ENCODE peak calls at places on chromosomes 12 and 14, in four cellular contexts. One of them, this sample, is unnamed.

GRCh38 chr12:48982397-48983080 is 4.4 kb downstream of the WNT1 start:
- DNase-seq in astrocyte: no peak
- DNase-seq in kidney epithelial cell: no peak
- DNase-seq in cardiac muscle cell: no peak
- DNase-seq in this sample: no peak

GRCh38 chr12:55899035-55899434 is 28.7 kb downstream of the PYM1 start:
- DNase-seq in astrocyte: peak; percentile 52
- DNase-seq in kidney epithelial cell: no peak
- DNase-seq in cardiac muscle cell: no peak
- DNase-seq in this sample: no peak

GRCh38 chr12:171743-172705 is 41.9 kb downstream of the SLC6A12 start:
- DNase-seq in astrocyte: no peak
- DNase-seq in kidney epithelial cell: no peak
- DNase-seq in cardiac muscle cell: no peak
- DNase-seq in this sample: no peak

GRCh38 chr12:53221203-53222076 is 10.6 kb downstream of the RARG start:
- DNase-seq in astrocyte: peak; percentile 31
- DNase-seq in kidney epithelial cell: no peak
- DNase-seq in cardiac muscle cell: peak; percentile 85
- DNase-seq in this sample: peak; percentile 88

GRCh38 chr14:53996041-53996440 is 39.4 kb upstream of the BMP4 start:
- DNase-seq in astrocyte: no peak
- DNase-seq in kidney epithelial cell: no peak
- DNase-seq in cardiac muscle cell: no peak
- DNase-seq in this sample: no peak

GRCh38 chr14:22545842-22546721 is 42.9 kb downstream of the DAD1 start:
- DNase-seq in astrocyte: peak; percentile 86
- DNase-seq in kidney epithelial cell: no peak
- DNase-seq in cardiac muscle cell: no peak
- DNase-seq in this sample: no peak

GRCh38 chr12:123681605-123682004 is 10.7 kb downstream of the TCTN2 start:
- DNase-seq in astrocyte: no peak
- DNase-seq in kidney epithelial cell: no peak
- DNase-seq in cardiac muscle cell: no peak
- DNase-seq in this sample: peak; percentile 31

GRCh38 chr12:120668091-120668796 is 18.7 kb upstream of the MLEC start:
- DNase-seq in astrocyte: no peak
- DNase-seq in kidney epithelial cell: no peak
- DNase-seq in cardiac muscle cell: no peak
- DNase-seq in this sample: no peak

GRCh38 chr12:7162691-7163114 is 26.8 kb upstream of the PEX5 start:
- DNase-seq in astrocyte: no peak
- DNase-seq in kidney epithelial cell: no peak
- DNase-seq in cardiac muscle cell: peak; percentile 65
- DNase-seq in this sample: no peak

GRCh38 chr14:24060443-24060842 is 8.6 kb downstream of the CARMIL3 start:
- DNase-seq in astrocyte: no peak
- DNase-seq in kidney epithelial cell: no peak
- DNase-seq in cardiac muscle cell: no peak
- DNase-seq in this sample: no peak

GRCh38 chr12:127351481-127352010 is 915.4 kb upstream of the TMEM132C start:
- DNase-seq in astrocyte: no peak
- DNase-seq in kidney epithelial cell: no peak
- DNase-seq in cardiac muscle cell: no peak
- DNase-seq in this sample: no peak

GRCh38 chr14:88604213-88604612 is 41.4 kb downstream of the ZC3H14 start:
- DNase-seq in astrocyte: no peak
- DNase-seq in kidney epithelial cell: no peak
- DNase-seq in cardiac muscle cell: no peak
- DNase-seq in this sample: no peak

GRCh38 chr14:49559979-49560768 is 26.0 kb downstream of the RPS29 start:
- DNase-seq in astrocyte: no peak
- DNase-seq in kidney epithelial cell: no peak
- DNase-seq in cardiac muscle cell: no peak
- DNase-seq in this sample: no peak

GRCh38 chr14:86787782-86788181 is 1205.2 kb downstream of the GALC start:
- DNase-seq in astrocyte: no peak
- DNase-seq in kidney epithelial cell: peak; percentile 51
- DNase-seq in cardiac muscle cell: peak; percentile 4
- DNase-seq in this sample: no peak

GRCh38 chr12:113083863-113084430 is 27.4 kb downstream of the DTX1 start:
- DNase-seq in astrocyte: no peak
- DNase-seq in kidney epithelial cell: no peak
- DNase-seq in cardiac muscle cell: no peak
- DNase-seq in this sample: no peak

GRCh38 chr14:30608533-30609006 is 13.5 kb upstream of the SCFD1 start:
- DNase-seq in astrocyte: peak; percentile 48
- DNase-seq in kidney epithelial cell: peak; percentile 55
- DNase-seq in cardiac muscle cell: no peak
- DNase-seq in this sample: no peak

GRCh38 chr12:71455028-71455737 is 15.6 kb downstream of the LGR5 start:
- DNase-seq in astrocyte: no peak
- DNase-seq in kidney epithelial cell: no peak
- DNase-seq in cardiac muscle cell: no peak
- DNase-seq in this sample: no peak

GRCh38 chr14:70585221-70585620 is 15.2 kb downstream of the MED6 start:
- DNase-seq in astrocyte: no peak
- DNase-seq in kidney epithelial cell: no peak
- DNase-seq in cardiac muscle cell: no peak
- DNase-seq in this sample: peak; percentile 14

GRCh38 chr14:22846811-22847307 is 10.5 kb downstream of the MMP14 start:
- DNase-seq in astrocyte: no peak
- DNase-seq in kidney epithelial cell: no peak
- DNase-seq in cardiac muscle cell: no peak
- DNase-seq in this sample: no peak

GRCh38 chr12:2813573-2814185 is 1.2 kb downstream of the ITFG2 start:
- DNase-seq in astrocyte: peak; percentile 46
- DNase-seq in kidney epithelial cell: no peak
- DNase-seq in cardiac muscle cell: peak; percentile 73
- DNase-seq in this sample: peak; percentile 73

GRCh38 chr14:37508500-37508899 is 86.5 kb downstream of the FOXA1 start:
- DNase-seq in astrocyte: no peak
- DNase-seq in kidney epithelial cell: no peak
- DNase-seq in cardiac muscle cell: no peak
- DNase-seq in this sample: no peak

GRCh38 chr14:61813101-61813596 is 50.9 kb downstream of the SNAPC1 start:
- DNase-seq in astrocyte: peak; percentile 5
- DNase-seq in kidney epithelial cell: no peak
- DNase-seq in cardiac muscle cell: no peak
- DNase-seq in this sample: no peak

GRCh38 chr12:110367209-110367864 is 36.2 kb downstream of the ANAPC7 start:
- DNase-seq in astrocyte: no peak
- DNase-seq in kidney epithelial cell: no peak
- DNase-seq in cardiac muscle cell: no peak
- DNase-seq in this sample: no peak

GRCh38 chr14:26319139-26319864 is 278.5 kb downstream of the NOVA1 start:
- DNase-seq in astrocyte: no peak
- DNase-seq in kidney epithelial cell: no peak
- DNase-seq in cardiac muscle cell: no peak
- DNase-seq in this sample: no peak

GRCh38 chr14:92984082-92984788 is 61.3 kb downstream of the CHGA start:
- DNase-seq in astrocyte: no peak
- DNase-seq in kidney epithelial cell: no peak
- DNase-seq in cardiac muscle cell: no peak
- DNase-seq in this sample: no peak

GRCh38 chr12:69068431-69068830 is 135.5 kb upstream of the CPM start:
- DNase-seq in astrocyte: peak; percentile 57
- DNase-seq in kidney epithelial cell: peak; percentile 97
- DNase-seq in cardiac muscle cell: no peak
- DNase-seq in this sample: no peak

GRCh38 chr12:131044760-131045381 is 91.2 kb downstream of the ADGRD1 start:
- DNase-seq in astrocyte: no peak
- DNase-seq in kidney epithelial cell: no peak
- DNase-seq in cardiac muscle cell: no peak
- DNase-seq in this sample: no peak

GRCh38 chr14:99345472-99345871 is 73.5 kb upstream of the BCL11B start:
- DNase-seq in astrocyte: no peak
- DNase-seq in kidney epithelial cell: no peak
- DNase-seq in cardiac muscle cell: no peak
- DNase-seq in this sample: no peak

GRCh38 chr14:46399049-46399448 is 252.5 kb downstream of the RPL10L start:
- DNase-seq in astrocyte: no peak
- DNase-seq in kidney epithelial cell: no peak
- DNase-seq in cardiac muscle cell: peak; percentile 1
- DNase-seq in this sample: no peak

GRCh38 chr14:61925043-61925442 is 162.8 kb downstream of the SNAPC1 start:
- DNase-seq in astrocyte: peak; percentile 15
- DNase-seq in kidney epithelial cell: peak; percentile 52
- DNase-seq in cardiac muscle cell: peak; percentile 23
- DNase-seq in this sample: peak; percentile 32

GRCh38 chr12:113310489-113310888 is 24.4 kb downstream of the SLC8B1 start:
- DNase-seq in astrocyte: no peak
- DNase-seq in kidney epithelial cell: no peak
- DNase-seq in cardiac muscle cell: no peak
- DNase-seq in this sample: no peak

GRCh38 chr12:45553204-45553603 is 176.3 kb upstream of the ARID2 start:
- DNase-seq in astrocyte: peak; percentile 20
- DNase-seq in kidney epithelial cell: no peak
- DNase-seq in cardiac muscle cell: no peak
- DNase-seq in this sample: no peak

GRCh38 chr12:93582351-93582750 is 9.9 kb downstream of the SOCS2 start:
- DNase-seq in astrocyte: no peak
- DNase-seq in kidney epithelial cell: no peak
- DNase-seq in cardiac muscle cell: no peak
- DNase-seq in this sample: no peak

GRCh38 chr12:82326905-82327503 is 31.2 kb downstream of the CCDC59 start:
- DNase-seq in astrocyte: peak; percentile 10
- DNase-seq in kidney epithelial cell: peak; percentile 7
- DNase-seq in cardiac muscle cell: peak; percentile 62
- DNase-seq in this sample: no peak

GRCh38 chr14:81471062-81471461 is 62.6 kb downstream of the SEL1L start:
- DNase-seq in astrocyte: no peak
- DNase-seq in kidney epithelial cell: no peak
- DNase-seq in cardiac muscle cell: no peak
- DNase-seq in this sample: no peak

GRCh38 chr12:2248901-2249381 is 196.2 kb downstream of the CACNA1C start:
- DNase-seq in astrocyte: no peak
- DNase-seq in kidney epithelial cell: no peak
- DNase-seq in cardiac muscle cell: no peak
- DNase-seq in this sample: peak; percentile 60

GRCh38 chr12:109714141-109714912 is 702 bp downstream of the FAM222A start:
- DNase-seq in astrocyte: peak; percentile 12
- DNase-seq in kidney epithelial cell: no peak
- DNase-seq in cardiac muscle cell: peak; percentile 84
- DNase-seq in this sample: peak; percentile 80

GRCh38 chr14:85444685-85445084 is 85.3 kb upstream of the FLRT2 start:
- DNase-seq in astrocyte: peak; percentile 75
- DNase-seq in kidney epithelial cell: peak; percentile 74
- DNase-seq in cardiac muscle cell: peak; percentile 77
- DNase-seq in this sample: no peak

DNA sequence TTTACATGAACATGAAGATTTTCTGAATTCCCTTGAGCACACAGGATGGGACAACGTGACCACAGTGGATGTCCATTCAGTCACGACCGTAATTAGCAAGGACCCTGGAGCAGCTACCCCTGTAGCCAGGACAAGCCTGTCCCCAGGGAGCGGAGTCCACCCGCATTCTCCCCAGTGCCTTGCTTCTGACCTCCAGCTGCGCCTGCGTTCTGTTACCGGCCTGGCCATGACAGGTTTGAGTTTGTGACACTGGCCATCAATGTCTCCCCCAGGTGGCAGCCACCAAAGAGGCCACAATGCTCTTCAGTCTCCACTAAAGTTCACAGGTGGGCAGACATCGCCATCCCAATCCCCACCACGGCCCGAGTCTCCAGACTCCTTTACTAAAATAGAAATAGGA is 96.7 kb downstream of the TMEM132D start:
- DNase-seq in astrocyte: no peak
- DNase-seq in kidney epithelial cell: no peak
- DNase-seq in cardiac muscle cell: no peak
- DNase-seq in this sample: no peak
- TF ChIP-seq CTCF in astrocyte: no peak
- TF ChIP-seq CTCF in kidney epithelial cell: no peak
- TF ChIP-seq CTCF in cardiac muscle cell: no peak
- TF ChIP-seq CTCF in this sample: no peak

GRCh38 chr12:121786441-121786825 is 7.1 kb downstream of the RHOF start:
- DNase-seq in astrocyte: peak; percentile 82
- DNase-seq in kidney epithelial cell: no peak
- DNase-seq in cardiac muscle cell: no peak
- DNase-seq in this sample: no peak
- TF ChIP-seq CTCF in astrocyte: no peak
- TF ChIP-seq CTCF in kidney epithelial cell: no peak
- TF ChIP-seq CTCF in cardiac muscle cell: peak; percentile 8
- TF ChIP-seq CTCF in this sample: no peak

DNA sequence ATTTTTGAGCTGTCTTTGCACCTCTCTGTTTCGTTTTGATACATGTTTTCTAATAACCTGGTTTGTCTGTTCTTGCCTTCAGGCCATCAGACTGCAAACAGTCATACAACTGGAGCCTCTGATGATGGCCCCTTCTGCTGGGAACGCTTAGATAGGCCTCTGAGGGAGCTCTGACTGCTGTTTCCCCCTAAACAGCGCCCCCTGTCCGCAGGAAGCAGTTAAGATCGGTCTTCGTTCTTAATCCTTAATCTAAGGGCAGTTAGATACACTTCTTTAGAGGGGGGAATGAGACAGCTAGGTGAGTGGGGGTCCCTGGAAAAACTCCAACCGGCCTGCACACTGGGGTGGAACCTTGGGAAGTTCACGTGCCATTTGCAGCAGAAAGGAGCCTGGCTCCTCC is 1338.8 kb upstream of the SEL1L start:
- DNase-seq in astrocyte: no peak
- DNase-seq in kidney epithelial cell: no peak
- DNase-seq in cardiac muscle cell: no peak
- DNase-seq in this sample: no peak
- TF ChIP-seq CTCF in astrocyte: no peak
- TF ChIP-seq CTCF in kidney epithelial cell: peak; percentile 25
- TF ChIP-seq CTCF in cardiac muscle cell: peak; percentile 4
- TF ChIP-seq CTCF in this sample: no peak

GRCh38 chr12:91332305-91332704 is 149.7 kb upstream of the DCN start:
- DNase-seq in astrocyte: no peak
- DNase-seq in kidney epithelial cell: no peak
- DNase-seq in cardiac muscle cell: no peak
- DNase-seq in this sample: no peak
- TF ChIP-seq CTCF in astrocyte: no peak
- TF ChIP-seq CTCF in kidney epithelial cell: no peak
- TF ChIP-seq CTCF in cardiac muscle cell: no peak
- TF ChIP-seq CTCF in this sample: no peak

DNA sequence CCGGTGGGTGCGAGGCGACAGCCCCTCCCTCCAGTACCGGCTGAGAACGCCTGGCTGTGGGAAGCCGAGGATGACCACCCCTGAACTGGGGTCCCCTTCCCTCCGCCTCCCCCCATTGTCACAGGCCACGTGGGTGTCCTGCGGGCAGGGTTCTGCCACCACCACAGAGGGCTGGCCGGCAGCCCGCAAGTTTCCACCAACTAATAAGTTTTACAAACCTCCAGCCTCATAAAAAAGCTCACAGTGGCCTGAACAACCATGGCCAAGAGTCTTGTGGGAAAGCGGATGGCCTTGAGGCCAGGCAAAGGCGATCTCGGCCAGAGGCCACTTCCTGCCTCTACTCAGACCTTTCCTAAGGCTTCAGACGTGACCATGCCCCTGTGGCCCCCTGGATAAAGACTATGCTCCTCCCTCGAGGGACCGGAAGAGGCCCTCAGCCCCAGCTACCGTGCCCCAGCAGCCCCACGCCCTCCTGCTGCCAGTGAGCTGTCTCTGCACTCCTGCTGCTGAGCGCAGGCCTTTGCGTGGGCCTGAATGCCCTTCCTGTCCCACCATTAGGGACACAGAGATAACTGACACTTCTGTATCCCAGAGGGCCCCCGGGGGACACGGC is 46.1 kb upstream of the DLK1 start:
- DNase-seq in astrocyte: no peak
- DNase-seq in kidney epithelial cell: no peak
- DNase-seq in cardiac muscle cell: no peak
- DNase-seq in this sample: no peak
- TF ChIP-seq CTCF in astrocyte: no peak
- TF ChIP-seq CTCF in kidney epithelial cell: no peak
- TF ChIP-seq CTCF in cardiac muscle cell: no peak
- TF ChIP-seq CTCF in this sample: no peak